ENCODE peak calls at places on chromosomes 3 and 15, in six cellular contexts. A is upper lobe of right lung; O is psoas muscle; W is CD8-positive, alpha-beta T cell; H is left ventricle myocardium inferior; Z is PC-3. V is an unnamed sample.

GRCh38 chr3:186932281-186933181 is 2.2 kb downstream of the ST6GAL1 start:
- DNase-seq in A (no peak), O (no peak), W (no peak), H (no peak), Z (no peak), V (no peak)

GRCh38 chr3:164393171-164393570 is 685.1 kb downstream of the SI start:
- DNase-seq in A (no peak), O (no peak), W (no peak), H (no peak), Z (no peak), V (no peak)

GRCh38 chr3:182983811-182984210 is 3.5 kb upstream of the DCUN1D1 start:
- DNase-seq in A (no peak), O (no peak), W (no peak), H (no peak), Z (no peak), V (no peak)

GRCh38 chr3:114469070-114469469 is 175.2 kb downstream of the TIGIT start:
- DNase-seq in A (no peak), O (no peak), W (no peak), H (no peak), Z (no peak), V (no peak)

GRCh38 chr3:14431928-14432834 is 29.8 kb downstream of the SLC6A6 start:
- DNase-seq in A (peak), O (peak), W (peak), H (peak), Z (peak), V (peak)

GRCh38 chr3:62601238-62601856 is 228.0 kb upstream of the FEZF2 start:
- DNase-seq in A (no peak), O (no peak), W (no peak), H (no peak), Z (peak), V (peak)

GRCh38 chr3:40044487-40044886 is 235.1 kb downstream of the MYRIP start:
- DNase-seq in A (no peak), O (no peak), W (no peak), H (no peak), Z (no peak), V (peak)

GRCh38 chr15:60761505-60761845 is 282.5 kb upstream of the ICE2 start:
- DNase-seq in A (no peak), O (no peak), W (no peak), H (no peak), Z (no peak), V (no peak)

GRCh38 chr15:52288051-52288942 is 7.3 kb downstream of the MYO5C start:
- DNase-seq in A (peak), O (no peak), W (no peak), H (no peak), Z (peak), V (peak)

GRCh38 chr15:63043391-63044076 is 987 bp downstream of the TPM1 start:
- DNase-seq in A (peak), O (peak), W (no peak), H (peak), Z (no peak), V (no peak)

GRCh38 chr15:67717776-67718175 is 107.5 kb upstream of the SKOR1 start:
- DNase-seq in A (no peak), O (no peak), W (no peak), H (no peak), Z (no peak), V (no peak)

GRCh38 chr3:126525853-126526667 is 2.1 kb downstream of the CHST13 start:
- DNase-seq in A (peak), O (no peak), W (no peak), H (no peak), Z (no peak), V (no peak)

GRCh38 chr3:126878664-126879063 is 104.3 kb upstream of the PLXNA1 start:
- DNase-seq in A (no peak), O (no peak), W (no peak), H (no peak), Z (no peak), V (no peak)

GRCh38 chr15:67125589-67126502 is 60.4 kb downstream of the SMAD3 start:
- DNase-seq in A (no peak), O (peak), W (no peak), H (peak), Z (peak), V (peak)

GRCh38 chr15:90603893-90604292 is 74.2 kb downstream of the CRTC3 start:
- DNase-seq in A (peak), O (no peak), W (peak), H (peak), Z (peak), V (no peak)

GRCh38 chr15:80251505-80252280 is at the start of gene CTXND1:
- DNase-seq in A (peak), O (peak), W (no peak), H (no peak), Z (no peak), V (no peak)

GRCh38 chr3:133663569-133664313 is 2.0 kb upstream of the TOPBP1 start:
- DNase-seq in A (no peak), O (no peak), W (no peak), H (no peak), Z (peak), V (peak)

GRCh38 chr3:120641696-120642246 is 40.3 kb downstream of the HGD start:
- DNase-seq in A (no peak), O (no peak), W (no peak), H (no peak), Z (no peak), V (no peak)

GRCh38 chr3:172040078-172040975 is 949 bp downstream of the FNDC3B start:
- DNase-seq in A (peak), O (peak), W (peak), H (peak), Z (peak), V (peak)

GRCh38 chr3:81302045-81302444 is 459.4 kb downstream of the GBE1 start:
- DNase-seq in A (no peak), O (no peak), W (no peak), H (no peak), Z (peak), V (peak)

GRCh38 chr3:55636300-55637195 is 149.4 kb upstream of the WNT5A start:
- DNase-seq in A (no peak), O (no peak), W (no peak), H (no peak), Z (peak), V (no peak)

GRCh38 chr3:77038468-77038927 is 1.4 kb upstream of the ROBO2 start:
- DNase-seq in A (peak), O (peak), W (no peak), H (peak), Z (peak), V (peak)

GRCh38 chr3:143081844-143082778 is 37.5 kb upstream of the CHST2 start:
- DNase-seq in A (no peak), O (no peak), W (no peak), H (no peak), Z (no peak), V (no peak)

GRCh38 chr3:127420825-127421224 is 133.0 kb upstream of the PRR20G start:
- DNase-seq in A (no peak), O (no peak), W (no peak), H (no peak), Z (no peak), V (no peak)

DNA sequence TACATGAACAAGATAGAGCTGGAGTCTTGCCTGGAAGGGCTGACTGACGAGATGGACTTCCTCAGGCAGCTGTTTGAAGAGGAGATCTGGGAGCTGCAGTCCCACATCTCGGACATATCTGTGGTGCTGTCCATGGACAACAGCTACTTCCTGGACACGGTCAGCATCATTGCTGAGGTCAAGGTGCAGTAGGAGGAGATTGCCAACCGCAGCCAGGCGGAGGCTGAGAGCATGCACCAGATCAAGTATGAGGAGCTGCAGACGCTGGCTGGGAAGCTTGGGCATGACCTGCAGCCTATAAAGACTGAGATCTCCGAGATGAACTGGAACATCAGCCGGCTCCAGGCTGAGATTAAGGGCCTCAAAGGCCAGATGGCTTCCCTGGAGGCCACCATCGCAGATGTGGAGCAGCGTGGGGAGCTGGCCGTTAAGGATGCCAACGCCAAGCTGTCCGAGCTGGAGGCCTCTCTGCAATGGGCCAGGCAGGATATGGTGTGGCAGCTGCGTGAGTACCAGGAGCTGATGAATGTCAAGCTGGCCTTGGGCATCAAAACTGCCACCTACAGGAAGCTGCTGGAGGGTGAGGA is 5.5 kb upstream of the LARP6 start:
- DNase-seq in A (no peak), O (no peak), W (no peak), H (no peak), Z (no peak), V (no peak)
- H3K27ac ChIP-seq in A (no peak), O (no peak), W (no peak), H (peak), Z (no peak), V (no peak)

GRCh38 chr3:112308151-112308911 is 14.3 kb upstream of the SLC9C1 start:
- DNase-seq in A (no peak), O (no peak), W (no peak), H (no peak), Z (no peak), V (no peak)

GRCh38 chr3:112304611-112305010 is 10.6 kb upstream of the SLC9C1 start:
- DNase-seq in A (no peak), O (no peak), W (no peak), H (no peak), Z (no peak), V (no peak)

GRCh38 chr3:112307557-112307956 is 13.5 kb upstream of the SLC9C1 start:
- DNase-seq in A (no peak), O (no peak), W (no peak), H (no peak), Z (no peak), V (no peak)

GRCh38 chr3:112303811-112304325 is 9.9 kb upstream of the SLC9C1 start:
- DNase-seq in A (no peak), O (no peak), W (peak), H (no peak), Z (no peak), V (no peak)

DNA sequence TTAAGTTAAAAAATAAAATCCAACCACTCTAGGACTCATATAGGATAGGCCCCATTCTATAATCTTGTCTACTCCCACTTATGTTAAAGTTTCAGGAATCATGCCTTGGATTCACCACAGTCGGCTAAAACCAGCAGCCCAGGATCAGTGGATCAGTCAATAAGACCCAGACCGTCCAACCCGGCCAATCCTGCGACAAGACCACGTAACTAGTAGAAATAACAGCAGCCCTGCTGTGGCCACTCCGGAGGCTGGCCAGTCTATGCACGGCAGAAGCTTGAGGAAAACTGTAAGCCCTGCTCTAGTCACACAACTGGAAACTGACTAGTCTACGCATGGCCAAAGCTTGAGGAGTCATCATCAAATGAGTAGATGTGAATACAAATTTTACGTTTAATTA is 12.8 kb upstream of the SLC9C1 start:
- DNase-seq in A (no peak), O (no peak), W (no peak), H (no peak), Z (no peak), V (no peak)
- TF ChIP-seq CTCF in A (no peak), O (no peak), W (no peak), H (no peak), Z (no peak), V (no peak)

GRCh38 chr15:55224892-55225291 is 28.2 kb upstream of the RSL24D1 start:
- DNase-seq in A (no peak), O (no peak), W (no peak), H (no peak), Z (no peak), V (no peak)
- H3K27ac ChIP-seq in A (peak), O (no peak), W (no peak), H (no peak), Z (no peak), V (no peak)

DNA sequence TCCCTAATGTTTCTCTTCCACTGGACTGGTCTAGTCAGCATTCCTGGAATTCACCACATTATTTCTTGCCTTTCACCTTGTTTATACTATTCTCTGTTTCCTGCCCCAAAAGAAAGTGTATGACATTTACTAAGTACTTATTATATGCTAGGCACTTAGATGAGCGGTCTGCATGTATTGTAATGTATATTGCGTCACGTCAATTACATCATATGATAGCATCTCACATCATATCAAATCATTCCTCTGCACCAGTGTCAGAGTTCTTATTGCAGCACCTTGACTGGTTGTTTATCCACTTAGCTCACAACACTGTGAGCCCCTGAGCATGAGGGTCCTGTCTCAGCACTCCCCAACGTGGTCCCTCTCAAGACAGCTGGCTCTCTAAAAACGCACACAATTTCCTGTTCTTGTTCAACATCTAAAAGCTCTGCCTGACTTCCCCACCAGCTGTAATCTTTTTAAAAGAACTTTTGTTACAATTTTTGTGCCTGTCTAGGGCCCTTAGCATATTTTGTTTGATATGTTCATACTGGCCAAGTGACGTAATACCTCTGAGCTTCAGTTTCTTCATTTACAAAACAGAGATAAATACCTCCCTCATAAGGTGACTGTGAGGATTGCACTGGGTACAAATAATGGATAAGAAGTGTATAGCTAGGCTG is 58.8 kb downstream of the ARHGAP31 start:
- DNase-seq in A (no peak), O (no peak), W (no peak), H (no peak), Z (peak), V (no peak)
- TF ChIP-seq CTCF in A (peak), O (peak), W (peak), H (peak), Z (peak), V (no peak)

GRCh38 chr3:52124126-52124525 is 30.1 kb downstream of the POC1A start:
- DNase-seq in A (no peak), O (no peak), W (no peak), H (no peak), Z (no peak), V (no peak)

GRCh38 chr3:52123106-52123708 is 31.0 kb downstream of the POC1A start:
- DNase-seq in A (peak), O (peak), W (peak), H (peak), Z (peak), V (peak)

GRCh38 chr3:52121813-52122212 is 32.4 kb downstream of the POC1A start:
- DNase-seq in A (no peak), O (no peak), W (no peak), H (no peak), Z (no peak), V (no peak)

GRCh38 chr3:52121459-52121795 is 32.8 kb downstream of the POC1A start:
- DNase-seq in A (no peak), O (peak), W (no peak), H (peak), Z (no peak), V (no peak)

DNA sequence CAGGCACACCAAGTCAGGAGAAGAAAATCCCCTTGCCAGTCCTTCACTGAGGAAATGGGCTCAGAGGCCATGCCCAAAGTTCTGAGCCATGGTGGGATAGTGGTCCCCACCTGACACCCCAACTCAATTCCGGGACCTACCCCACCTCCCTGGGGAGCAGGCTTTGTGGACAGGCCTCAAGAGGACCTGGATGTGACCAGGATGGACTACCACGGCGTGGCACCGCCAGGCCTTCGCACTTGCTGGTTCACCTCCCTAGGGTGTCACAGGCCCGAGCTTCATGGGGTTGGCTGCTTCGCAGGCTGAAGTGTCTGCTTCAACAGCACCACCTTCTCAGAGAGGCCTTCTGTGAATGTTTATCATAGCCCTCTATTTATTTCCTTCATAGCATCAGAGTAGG is 31.7 kb downstream of the POC1A start:
- DNase-seq in A (no peak), O (no peak), W (no peak), H (no peak), Z (no peak), V (no peak)
- H3K27ac ChIP-seq in A (peak), O (peak), W (no peak), H (peak), Z (no peak), V (peak)

V was measured in RWPE1.